ENCODE peak calls at places on chromosome 19, in four cellular contexts. G, I, W and E are unnamed samples.

GRCh38 chr19:23321953-23322549 is 71.9 kb upstream of the ZNF724 start:
- DNase-seq in G (no peak), I (no peak), W (no peak), E (no peak)

GRCh38 chr19:1157931-1158884 is 15.9 kb downstream of the SBNO2 start:
- DNase-seq in G (no peak), I (no peak), W (no peak), E (no peak)

GRCh38 chr19:18612772-18613588 is at the start of gene TMEM59L:
- DNase-seq in G (no peak), I (no peak), W (no peak), E (peak; percentile 29)

GRCh38 chr19:49677232-49677881 is at the start of gene PRMT1:
- DNase-seq in G (no peak), I (no peak), W (peak; percentile 76), E (no peak)

GRCh38 chr19:49339364-49340068 is 4.3 kb downstream of the CD37 start:
- DNase-seq in G (peak; percentile 91), I (peak; percentile 93), W (no peak), E (peak; percentile 91)

GRCh38 chr19:54188224-54188871 is 1.0 kb downstream of the MBOAT7 start:
- DNase-seq in G (no peak), I (no peak), W (peak; percentile 41), E (no peak)

GRCh38 chr19:22609630-22610029 is 24.5 kb upstream of the ZNF492 start:
- DNase-seq in G (no peak), I (peak; percentile 77), W (no peak), E (no peak)

GRCh38 chr19:1370579-1371361 is 12.9 kb upstream of the NDUFS7 start:
- DNase-seq in G (no peak), I (no peak), W (no peak), E (no peak)

GRCh38 chr19:15123900-15124299 is 16.7 kb downstream of the SYDE1 start:
- DNase-seq in G (peak; percentile 84), I (no peak), W (no peak), E (peak; percentile 15)

GRCh38 chr19:34218818-34219164 is 35.6 kb upstream of the GARRE1 start:
- DNase-seq in G (no peak), I (no peak), W (no peak), E (no peak)

GRCh38 chr19:42850981-42851717 is 28.4 kb downstream of the PSG1 start:
- DNase-seq in G (peak; percentile 8), I (no peak), W (peak; percentile 92), E (no peak)

GRCh38 chr19:56071151-56071550 is 49.9 kb downstream of the ZNF787 start:
- DNase-seq in G (no peak), I (no peak), W (no peak), E (no peak)

GRCh38 chr19:52170304-52170703 is 1.1 kb downstream of the ZNF836 start:
- DNase-seq in G (no peak), I (no peak), W (no peak), E (no peak)

GRCh38 chr19:15299568-15300409 is 32.5 kb downstream of the BRD4 start:
- DNase-seq in G (no peak), I (no peak), W (no peak), E (no peak)

GRCh38 chr19:2578391-2578826 is 102.5 kb downstream of the GADD45B start:
- DNase-seq in G (no peak), I (peak; percentile 85), W (peak; percentile 72), E (no peak)

GRCh38 chr19:9165256-9165655 is 13.5 kb upstream of the OR7D2 start:
- DNase-seq in G (no peak), I (no peak), W (no peak), E (no peak)

GRCh38 chr19:48741222-48741999 is 1.0 kb upstream of the RASIP1 start:
- DNase-seq in G (peak; percentile 61), I (no peak), W (peak; percentile 63), E (no peak)

GRCh38 chr19:49019242-49019932 is 2.5 kb upstream of the LHB start:
- DNase-seq in G (peak; percentile 46), I (no peak), W (peak; percentile 77), E (no peak)

GRCh38 chr19:31572671-31573298 is 223.5 kb upstream of the TSHZ3 start:
- DNase-seq in G (no peak), I (peak; percentile 42), W (no peak), E (no peak)

GRCh38 chr19:30648321-30648720 is 276.1 kb downstream of the ZNF536 start:
- DNase-seq in G (no peak), I (no peak), W (no peak), E (no peak)

GRCh38 chr19:16041571-16042386 is 34.5 kb upstream of the TPM4 start:
- DNase-seq in G (peak; percentile 79), I (no peak), W (peak; percentile 59), E (peak; percentile 31)

GRCh38 chr19:15934332-15935078 is at the start of gene CYP4F11:
- DNase-seq in G (peak; percentile 20), I (no peak), W (peak; percentile 87), E (peak; percentile 14)

GRCh38 chr19:18915639-18916038 is 3.5 kb downstream of the COPE start:
- DNase-seq in G (no peak), I (no peak), W (peak; percentile 68), E (peak; percentile 57)

GRCh38 chr19:55497777-55498176 is 9.5 kb downstream of the SSC5D start:
- DNase-seq in G (no peak), I (no peak), W (no peak), E (no peak)

GRCh38 chr19:13209797-13210775 is 59.9 kb downstream of the IER2 start:
- DNase-seq in G (no peak), I (no peak), W (no peak), E (no peak)

GRCh38 chr19:13208131-13208963 is 58.1 kb downstream of the IER2 start:
- DNase-seq in G (peak; percentile 80), I (no peak), W (no peak), E (no peak)

GRCh38 chr19:13207237-13208130 is 57.3 kb downstream of the IER2 start:
- DNase-seq in G (no peak), I (no peak), W (no peak), E (no peak)

GRCh38 chr19:13210941-13211340 is 60.7 kb downstream of the IER2 start:
- DNase-seq in G (no peak), I (no peak), W (no peak), E (no peak)

DNA sequence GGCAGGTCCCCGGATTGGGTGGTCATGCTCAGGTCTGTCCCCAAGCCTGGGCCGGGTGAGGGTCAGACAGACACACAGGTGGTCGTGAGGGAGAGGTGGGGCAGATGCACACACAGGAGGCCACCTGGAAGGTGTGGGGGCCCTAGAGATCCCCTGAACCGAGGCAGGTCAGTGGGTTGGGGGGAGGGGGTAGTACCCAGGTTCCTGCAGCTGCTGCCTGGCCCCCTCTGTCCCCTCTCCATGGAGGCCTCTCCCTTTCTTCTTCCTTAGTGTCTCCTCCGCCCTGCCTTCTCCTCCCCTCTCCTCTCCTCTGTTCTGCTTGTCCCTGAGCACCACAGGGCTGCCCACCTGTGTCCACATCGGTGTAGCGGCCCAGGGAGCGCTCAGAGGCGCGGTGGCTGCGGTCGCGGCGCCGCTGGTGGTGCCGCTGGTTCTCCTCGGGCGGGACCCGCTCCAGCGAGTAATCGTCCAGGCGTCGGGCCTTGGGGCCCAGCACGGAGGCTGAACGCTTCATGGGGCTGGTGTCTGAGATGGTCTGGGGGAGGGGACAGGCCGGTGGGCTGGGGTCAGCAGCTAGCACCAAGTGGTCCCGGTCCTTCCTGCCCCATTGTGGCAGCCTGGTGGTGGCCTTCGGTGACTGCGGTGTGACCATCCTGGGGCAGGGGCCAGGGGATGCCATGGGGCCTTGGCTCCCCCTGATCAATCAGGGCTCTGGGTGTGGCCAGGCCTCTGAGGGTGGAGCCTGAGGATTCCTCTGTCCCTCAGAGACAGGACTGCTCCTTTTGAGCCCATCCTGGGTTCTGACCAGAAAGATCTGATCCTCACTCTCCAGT is 59.0 kb downstream of the IER2 start:
- DNase-seq in G (no peak), I (no peak), W (no peak), E (no peak)
- H3K27ac ChIP-seq in G (no peak overlapping the region), I (peak overlapping the region; percentile 80), W (no peak overlapping the region), E (no peak overlapping the region)

DNA sequence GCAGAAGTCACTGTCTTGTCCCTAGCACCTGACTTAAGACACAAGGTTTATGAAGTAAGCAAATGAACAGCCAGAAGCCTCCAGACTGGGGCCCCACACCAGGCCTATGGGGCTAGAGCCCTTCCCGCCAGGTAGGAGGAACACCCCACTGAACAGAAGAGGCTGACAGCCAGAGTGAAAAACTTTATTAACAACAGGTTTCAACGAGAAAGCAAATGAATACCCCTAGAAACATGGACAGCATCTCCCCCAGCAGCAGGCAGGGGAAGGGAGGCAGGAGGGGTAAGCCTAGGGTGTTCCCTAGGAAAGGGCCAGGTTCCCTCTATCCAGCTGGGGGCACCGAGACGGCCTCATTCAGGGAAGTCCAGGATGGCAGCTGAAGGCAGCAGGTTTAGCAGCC is 1.3 kb downstream of the WDR83 start:
- DNase-seq in G (no peak), I (no peak), W (no peak), E (no peak)
- H3K27ac ChIP-seq in G (no peak overlapping the region), I (no peak overlapping the region), W (no peak overlapping the region), E (no peak overlapping the region)

GRCh38 chr19:46660008-46660517 is 919 bp downstream of the DACT3 start:
- DNase-seq in G (peak; percentile 39), I (peak; percentile 90), W (peak; percentile 54), E (peak; percentile 38)
- H3K27ac ChIP-seq in G (peak overlapping the region; percentile 64), I (peak overlapping the region; percentile 92), W (no peak overlapping the region), E (peak overlapping the region; percentile 71)

GRCh38 chr19:7348587-7349230 is at the start of gene ARHGEF18:
- DNase-seq in G (no peak), I (no peak), W (no peak), E (no peak)

GRCh38 chr19:7349231-7349591 is 474 bp downstream of the ARHGEF18 start:
- DNase-seq in G (no peak), I (no peak), W (no peak), E (no peak)

GRCh38 chr19:7346488-7346971 is 2.2 kb upstream of the ARHGEF18 start:
- DNase-seq in G (no peak), I (no peak), W (no peak), E (no peak)

GRCh38 chr19:7351861-7352260 is 3.1 kb downstream of the ARHGEF18 start:
- DNase-seq in G (no peak), I (no peak), W (no peak), E (no peak)

DNA sequence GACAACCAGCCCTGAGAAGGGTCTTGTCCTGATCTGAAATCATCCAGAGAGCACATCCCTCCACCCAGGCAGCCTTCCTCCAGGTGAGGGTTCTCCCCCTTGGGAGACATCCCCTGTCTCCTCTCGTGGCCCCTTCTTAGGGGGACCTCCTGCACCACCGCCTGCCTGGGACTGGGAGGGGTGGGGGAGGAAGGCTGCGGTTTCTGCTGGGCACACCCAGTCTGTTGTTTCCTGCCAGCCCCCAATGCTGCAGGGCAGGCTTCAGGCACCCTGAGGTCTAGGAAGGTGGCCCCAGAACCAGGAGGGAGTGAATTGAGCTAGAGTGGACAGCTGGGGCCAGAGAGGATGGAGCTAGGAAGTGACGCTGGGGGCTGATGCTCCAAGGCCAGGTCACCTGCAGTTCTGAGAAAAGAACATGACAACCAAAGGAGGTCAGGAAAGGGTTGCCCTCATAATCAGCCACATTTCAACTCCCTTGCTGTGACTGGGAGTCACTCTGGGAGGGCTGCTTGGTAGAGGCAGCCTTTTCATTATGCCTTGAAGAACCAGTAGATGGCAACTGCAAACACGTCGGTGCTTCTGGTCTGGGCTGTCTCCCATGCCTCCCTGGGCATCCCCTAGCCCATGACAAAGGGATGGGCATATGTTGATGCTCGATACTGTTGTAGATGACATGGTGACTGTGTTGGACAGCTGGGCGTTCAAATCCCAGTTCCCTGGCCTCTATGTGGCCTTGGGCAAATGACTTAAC is 1.4 kb downstream of the ARHGEF18 start:
- DNase-seq in G (no peak), I (no peak), W (no peak), E (no peak)
- H3K27ac ChIP-seq in G (no peak overlapping the region), I (no peak overlapping the region), W (no peak overlapping the region), E (no peak overlapping the region)